ENCODE peak calls at places on chromosome 14, in seven cellular contexts. One of them, this sample, is unnamed.

GRCh38 chr14:99155173-99155777 is 116.7 kb downstream of the BCL11B start:
- DNase-seq in EH: no peak
- DNase-seq in effector CD4-positive, alpha-beta T cell: no peak
- DNase-seq in cardiac fibroblast: peak
- DNase-seq in NAMALWA: no peak
- DNase-seq in frontal cortex: no peak
- DNase-seq in A549: no peak
- DNase-seq in this sample: no peak

GRCh38 chr14:66459603-66460002 is 26.6 kb upstream of the CCDC196 start:
- DNase-seq in effector CD4-positive, alpha-beta T cell: no peak
- DNase-seq in frontal cortex: no peak
- DNase-seq in NAMALWA: no peak
- DNase-seq in EH: no peak
- DNase-seq in cardiac fibroblast: no peak
- DNase-seq in A549: no peak
- DNase-seq in this sample: no peak

GRCh38 chr14:22885975-22886374 is 3.0 kb downstream of the REM2 start:
- DNase-seq in effector CD4-positive, alpha-beta T cell: no peak
- DNase-seq in NAMALWA: no peak
- DNase-seq in frontal cortex: no peak
- DNase-seq in cardiac fibroblast: no peak
- DNase-seq in EH: no peak
- DNase-seq in A549: no peak
- DNase-seq in this sample: no peak

GRCh38 chr14:100278702-100279101 is 27.5 kb downstream of the SLC25A29 start:
- DNase-seq in NAMALWA: no peak
- DNase-seq in effector CD4-positive, alpha-beta T cell: no peak
- DNase-seq in EH: peak
- DNase-seq in A549: no peak
- DNase-seq in cardiac fibroblast: peak
- DNase-seq in frontal cortex: peak
- DNase-seq in this sample: peak

GRCh38 chr14:23579311-23579630 is 681 bp upstream of the JPH4 start:
- DNase-seq in A549: no peak
- DNase-seq in effector CD4-positive, alpha-beta T cell: no peak
- DNase-seq in cardiac fibroblast: no peak
- DNase-seq in EH: no peak
- DNase-seq in NAMALWA: no peak
- DNase-seq in frontal cortex: no peak
- DNase-seq in this sample: no peak

GRCh38 chr14:104680806-104681688 is 8.4 kb upstream of the INF2 start:
- DNase-seq in NAMALWA: peak
- DNase-seq in cardiac fibroblast: peak
- DNase-seq in EH: peak
- DNase-seq in frontal cortex: peak
- DNase-seq in effector CD4-positive, alpha-beta T cell: no peak
- DNase-seq in A549: peak
- DNase-seq in this sample: peak

GRCh38 chr14:92425101-92425500 is 88.5 kb upstream of the RIN3 start:
- DNase-seq in NAMALWA: no peak
- DNase-seq in effector CD4-positive, alpha-beta T cell: no peak
- DNase-seq in A549: peak
- DNase-seq in EH: peak
- DNase-seq in cardiac fibroblast: peak
- DNase-seq in frontal cortex: no peak
- DNase-seq in this sample: peak

GRCh38 chr14:104335611-104336010 is 197.2 kb downstream of the KIF26A start:
- DNase-seq in A549: no peak
- DNase-seq in EH: no peak
- DNase-seq in effector CD4-positive, alpha-beta T cell: no peak
- DNase-seq in frontal cortex: no peak
- DNase-seq in NAMALWA: no peak
- DNase-seq in cardiac fibroblast: no peak
- DNase-seq in this sample: no peak

GRCh38 chr14:35044939-35045797 is 904 bp upstream of the FAM177A1 start:
- DNase-seq in NAMALWA: peak
- DNase-seq in cardiac fibroblast: peak
- DNase-seq in EH: no peak
- DNase-seq in frontal cortex: peak
- DNase-seq in effector CD4-positive, alpha-beta T cell: no peak
- DNase-seq in A549: no peak
- DNase-seq in this sample: peak

GRCh38 chr14:31592122-31592521 is 30.9 kb downstream of the NUBPL start:
- DNase-seq in EH: no peak
- DNase-seq in NAMALWA: no peak
- DNase-seq in effector CD4-positive, alpha-beta T cell: no peak
- DNase-seq in A549: no peak
- DNase-seq in frontal cortex: no peak
- DNase-seq in cardiac fibroblast: no peak
- DNase-seq in this sample: no peak

GRCh38 chr14:23109769-23110168 is 5.0 kb upstream of the CIROP start:
- DNase-seq in cardiac fibroblast: no peak
- DNase-seq in frontal cortex: no peak
- DNase-seq in A549: no peak
- DNase-seq in EH: no peak
- DNase-seq in effector CD4-positive, alpha-beta T cell: no peak
- DNase-seq in NAMALWA: no peak
- DNase-seq in this sample: no peak

GRCh38 chr14:41785696-41786095 is 179.0 kb downstream of the LRFN5 start:
- DNase-seq in EH: no peak
- DNase-seq in frontal cortex: no peak
- DNase-seq in cardiac fibroblast: peak
- DNase-seq in A549: peak
- DNase-seq in NAMALWA: no peak
- DNase-seq in effector CD4-positive, alpha-beta T cell: no peak
- DNase-seq in this sample: no peak

GRCh38 chr14:103109789-103110415 is 13.4 kb upstream of the TNFAIP2 start:
- DNase-seq in EH: peak
- DNase-seq in NAMALWA: no peak
- DNase-seq in frontal cortex: no peak
- DNase-seq in A549: peak
- DNase-seq in effector CD4-positive, alpha-beta T cell: no peak
- DNase-seq in cardiac fibroblast: peak
- DNase-seq in this sample: peak

GRCh38 chr14:37792124-37792523 is 196.7 kb downstream of the TTC6 start:
- DNase-seq in cardiac fibroblast: no peak
- DNase-seq in EH: no peak
- DNase-seq in frontal cortex: no peak
- DNase-seq in A549: no peak
- DNase-seq in NAMALWA: no peak
- DNase-seq in effector CD4-positive, alpha-beta T cell: no peak
- DNase-seq in this sample: no peak

GRCh38 chr14:75198291-75198933 is 22.0 kb upstream of the TMED10 start:
- DNase-seq in effector CD4-positive, alpha-beta T cell: no peak
- DNase-seq in frontal cortex: no peak
- DNase-seq in cardiac fibroblast: peak
- DNase-seq in A549: no peak
- DNase-seq in EH: peak
- DNase-seq in NAMALWA: no peak
- DNase-seq in this sample: no peak

GRCh38 chr14:66152269-66152668 is 333.9 kb upstream of the CCDC196 start:
- DNase-seq in effector CD4-positive, alpha-beta T cell: no peak
- DNase-seq in frontal cortex: no peak
- DNase-seq in cardiac fibroblast: no peak
- DNase-seq in NAMALWA: no peak
- DNase-seq in A549: no peak
- DNase-seq in EH: no peak
- DNase-seq in this sample: no peak

GRCh38 chr14:102206901-102207300 is 67.2 kb downstream of the WDR20 start:
- DNase-seq in EH: no peak
- DNase-seq in effector CD4-positive, alpha-beta T cell: no peak
- DNase-seq in A549: no peak
- DNase-seq in cardiac fibroblast: no peak
- DNase-seq in frontal cortex: no peak
- DNase-seq in NAMALWA: no peak
- DNase-seq in this sample: no peak

GRCh38 chr14:47555333-47555732 is 120.1 kb downstream of the MDGA2 start:
- DNase-seq in A549: no peak
- DNase-seq in EH: no peak
- DNase-seq in NAMALWA: no peak
- DNase-seq in cardiac fibroblast: no peak
- DNase-seq in frontal cortex: no peak
- DNase-seq in effector CD4-positive, alpha-beta T cell: no peak
- DNase-seq in this sample: no peak

GRCh38 chr14:74710477-74710876 is 2.4 kb downstream of the AREL1 start:
- DNase-seq in EH: no peak
- DNase-seq in effector CD4-positive, alpha-beta T cell: no peak
- DNase-seq in NAMALWA: no peak
- DNase-seq in A549: no peak
- DNase-seq in cardiac fibroblast: no peak
- DNase-seq in frontal cortex: no peak
- DNase-seq in this sample: no peak

GRCh38 chr14:100540141-100540925 is 46.9 kb downstream of the BEGAIN start:
- DNase-seq in A549: peak
- DNase-seq in EH: no peak
- DNase-seq in NAMALWA: no peak
- DNase-seq in cardiac fibroblast: peak
- DNase-seq in effector CD4-positive, alpha-beta T cell: no peak
- DNase-seq in frontal cortex: no peak
- DNase-seq in this sample: no peak

GRCh38 chr14:61616524-61617185 is 78.7 kb upstream of the HIF1A start:
- DNase-seq in NAMALWA: no peak
- DNase-seq in cardiac fibroblast: peak
- DNase-seq in effector CD4-positive, alpha-beta T cell: no peak
- DNase-seq in EH: peak
- DNase-seq in frontal cortex: no peak
- DNase-seq in A549: no peak
- DNase-seq in this sample: peak

GRCh38 chr14:99389171-99389826 is 91.4 kb downstream of the SETD3 start:
- DNase-seq in A549: peak
- DNase-seq in effector CD4-positive, alpha-beta T cell: no peak
- DNase-seq in NAMALWA: peak
- DNase-seq in frontal cortex: no peak
- DNase-seq in cardiac fibroblast: peak
- DNase-seq in EH: peak
- DNase-seq in this sample: peak

GRCh38 chr14:87888136-87888999 is 104.6 kb downstream of the GALC start:
- DNase-seq in EH: peak
- DNase-seq in frontal cortex: no peak
- DNase-seq in A549: peak
- DNase-seq in cardiac fibroblast: no peak
- DNase-seq in effector CD4-positive, alpha-beta T cell: no peak
- DNase-seq in NAMALWA: peak
- DNase-seq in this sample: no peak

GRCh38 chr14:53896773-53897172 is 59.9 kb downstream of the BMP4 start:
- DNase-seq in cardiac fibroblast: no peak
- DNase-seq in EH: peak
- DNase-seq in A549: no peak
- DNase-seq in NAMALWA: no peak
- DNase-seq in effector CD4-positive, alpha-beta T cell: no peak
- DNase-seq in frontal cortex: no peak
- DNase-seq in this sample: peak

GRCh38 chr14:94367896-94368590 is 20.4 kb downstream of the SERPINA1 start:
- DNase-seq in EH: no peak
- DNase-seq in effector CD4-positive, alpha-beta T cell: no peak
- DNase-seq in frontal cortex: no peak
- DNase-seq in cardiac fibroblast: no peak
- DNase-seq in A549: no peak
- DNase-seq in NAMALWA: no peak
- DNase-seq in this sample: no peak

This sample was measured in IMR-90.